ENCODE peak calls at places on chromosome 14, in five cellular contexts. L is DND-41, R is HepG2, U is IMR-90, E is GM12878. W is an unnamed sample.

GRCh38 chr14:36067428-36068187 is 108.9 kb downstream of the PTCSC3 start:
- DNase-seq in R (no peak), U (no peak), E (no peak), L (no peak), W (no peak)

GRCh38 chr14:54564071-54564798 is 2.7 kb upstream of the SAMD4A start:
- DNase-seq in L (no peak), E (no peak), R (peak), U (peak), W (no peak)

GRCh38 chr14:91858536-91859275 is 8.6 kb downstream of the TC2N start:
- DNase-seq in L (no peak), E (no peak), U (peak), R (peak), W (peak)

GRCh38 chr14:39034481-39035296 is 68.3 kb downstream of the SEC23A start:
- DNase-seq in R (peak), L (no peak), E (no peak), U (no peak), W (no peak)

GRCh38 chr14:104741108-104741802 is 11.7 kb upstream of the SIVA1 start:
- DNase-seq in U (no peak), R (no peak), L (no peak), E (no peak), W (no peak)

GRCh38 chr14:69350892-69351291 is 47.2 kb downstream of the ERH start:
- DNase-seq in U (no peak), E (no peak), L (no peak), R (no peak), W (peak)

GRCh38 chr14:96536807-96537206 is 34.6 kb downstream of the PAPOLA start:
- DNase-seq in L (no peak), U (no peak), R (no peak), E (no peak), W (no peak)

GRCh38 chr14:70416322-70416716 is 571 bp downstream of the SYNJ2BP start:
- DNase-seq in L (no peak), U (peak), E (no peak), R (no peak), W (no peak)

GRCh38 chr14:45610303-45610702 is 357.3 kb upstream of the MIS18BP1 start:
- DNase-seq in R (no peak), E (no peak), L (no peak), U (no peak), W (no peak)

GRCh38 chr14:101075801-101076413 is 172.4 kb upstream of the RTL1 start:
- DNase-seq in L (no peak), U (no peak), E (no peak), R (no peak), W (peak)

GRCh38 chr14:106317593-106317992 is 791.2 kb downstream of the TMEM121 start:
- DNase-seq in E (no peak), U (no peak), L (peak), R (no peak), W (no peak)

GRCh38 chr14:68244272-68244975 is 424.8 kb downstream of the RAD51B start:
- DNase-seq in E (no peak), L (no peak), U (no peak), R (no peak), W (no peak)

GRCh38 chr14:104599446-104599845 is 5.1 kb downstream of the TMEM179 start:
- DNase-seq in E (no peak), R (no peak), L (no peak), U (no peak), W (no peak)

GRCh38 chr14:34098045-34098984 is 147.4 kb upstream of the EGLN3 start:
- DNase-seq in R (peak), L (peak), E (peak), U (peak), W (peak)

DNA sequence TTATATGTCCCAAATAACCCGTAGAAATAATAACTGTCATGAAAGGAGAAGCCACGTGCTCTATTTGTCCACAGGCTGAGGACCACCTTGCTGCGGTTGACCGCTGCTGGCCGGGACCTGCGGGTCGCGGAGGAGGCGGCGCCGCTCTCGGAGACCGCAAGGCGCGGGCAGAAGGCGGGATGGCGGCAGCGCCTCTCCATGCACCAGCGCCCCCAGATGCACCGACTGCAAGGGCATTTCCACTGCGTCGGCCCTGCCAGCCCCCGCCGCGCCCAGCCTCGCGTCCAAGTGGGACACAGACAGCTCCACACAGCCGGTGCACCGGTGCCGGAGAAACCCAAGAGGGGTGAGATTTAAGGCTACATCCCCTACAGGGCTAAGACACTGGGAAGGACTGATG is 21.0 kb downstream of the RPGRIP1 start:
- DNase-seq in R (no peak), U (no peak), E (no peak), L (no peak), W (peak)
- H3K9ac ChIP-seq in R (peak), U (no peak), E (no peak), L (no peak), W (peak)

DNA sequence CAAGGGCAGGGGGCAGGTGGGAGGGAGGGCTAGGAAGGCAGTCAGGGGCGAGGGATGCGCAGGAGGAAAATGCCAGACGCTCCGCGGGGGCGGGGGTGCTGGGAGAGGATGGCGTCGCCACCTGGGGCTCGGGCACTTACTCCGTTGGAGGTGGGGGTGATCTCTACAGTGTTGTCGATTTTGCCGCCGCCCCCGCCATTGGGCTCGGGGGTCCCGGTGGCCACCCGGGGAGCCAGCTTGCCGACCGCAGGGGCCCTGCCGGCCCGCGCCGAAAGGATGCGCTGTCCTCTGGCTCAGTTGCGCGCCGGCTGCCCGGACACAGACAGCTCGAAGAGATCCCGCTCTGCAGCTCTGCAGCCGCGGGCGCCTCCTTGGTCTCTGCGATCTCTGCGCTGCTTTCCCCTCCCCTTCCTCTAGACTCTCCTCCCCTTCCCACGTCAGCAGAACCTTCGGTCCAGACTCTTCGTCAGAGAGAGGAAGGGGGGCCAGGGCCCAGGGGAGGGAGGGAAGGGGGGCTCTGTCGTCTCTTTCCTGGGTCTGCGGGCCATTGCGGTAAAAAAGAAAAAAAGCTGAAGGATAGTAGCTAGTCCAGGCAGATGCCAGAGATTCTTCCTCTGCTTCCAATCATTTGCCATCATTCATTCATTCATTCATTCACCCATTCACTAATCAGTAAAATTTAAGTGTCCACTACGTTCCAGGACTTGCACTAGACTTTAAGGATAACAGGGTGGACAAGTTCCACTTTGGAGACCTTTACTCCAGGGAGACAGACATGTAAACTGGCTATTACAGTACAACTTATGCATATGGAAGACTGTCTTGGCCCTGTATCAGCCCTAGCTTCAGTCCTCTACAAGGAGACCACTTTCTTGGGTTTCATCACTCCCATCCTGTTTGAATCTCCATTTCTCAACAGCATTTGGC is at the start of gene SLC22A17:
- DNase-seq in L (no peak), E (no peak), U (peak), R (peak), W (peak)
- TF ChIP-seq CTCF in L (no peak), E (no peak), U (peak), R (peak), W (no peak)

GRCh38 chr14:63248211-63248610 is 44.0 kb downstream of the RHOJ start:
- DNase-seq in L (no peak), U (peak), R (no peak), E (no peak), W (no peak)
- H3K9ac ChIP-seq in L (no peak), U (no peak), R (no peak), E (no peak), W (no peak)

DNA sequence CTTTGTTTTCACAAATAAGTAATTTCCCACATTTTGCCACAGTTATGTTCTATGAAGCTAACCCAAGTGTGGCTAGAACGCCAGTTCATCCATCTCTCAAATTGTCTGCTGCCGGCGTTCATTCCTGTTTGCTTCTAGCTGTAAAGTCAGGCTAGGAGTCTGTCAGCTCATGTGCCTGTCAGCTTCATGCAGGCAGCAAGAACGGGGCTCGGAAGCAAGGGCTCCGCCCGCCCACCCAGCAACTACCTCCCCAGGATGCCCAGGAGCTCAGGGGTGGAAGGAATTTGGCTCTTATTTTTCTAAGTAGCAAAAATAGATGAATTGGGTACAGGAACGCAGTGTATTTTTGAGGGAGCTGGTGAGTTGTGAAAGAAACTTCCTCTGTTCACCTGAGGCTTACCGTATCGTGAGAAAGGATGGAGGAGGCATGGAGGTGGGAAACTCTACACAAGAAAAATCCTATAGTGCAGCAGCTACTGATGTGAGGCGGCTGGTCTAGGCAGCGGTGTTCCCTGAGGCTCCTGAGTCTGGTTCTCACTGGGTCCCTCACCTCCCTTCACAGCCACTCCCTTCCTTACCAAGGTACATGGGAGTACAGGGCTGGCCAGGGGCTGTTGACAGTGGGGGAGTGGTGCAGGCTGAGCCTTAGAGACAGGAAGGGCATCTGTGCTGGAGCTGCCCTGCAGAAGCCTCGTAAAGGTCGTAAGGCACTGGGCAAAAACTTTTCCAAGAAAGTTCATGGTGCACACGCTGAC is 54.5 kb upstream of the AMN start:
- DNase-seq in L (no peak), U (no peak), E (no peak), R (no peak), W (no peak)
- TF ChIP-seq CTCF in L (no peak), U (no peak), E (no peak), R (no peak), W (no peak)

GRCh38 chr14:58730793-58731464 is 93.2 kb downstream of the DACT1 start:
- DNase-seq in L (no peak), R (no peak), E (no peak), U (no peak), W (no peak)

GRCh38 chr14:58732387-58732786 is 94.6 kb downstream of the DACT1 start:
- DNase-seq in U (no peak), E (no peak), L (no peak), R (no peak), W (no peak)

GRCh38 chr14:58733451-58734208 is 95.9 kb downstream of the DACT1 start:
- DNase-seq in R (no peak), U (no peak), E (peak), L (no peak), W (no peak)

GRCh38 chr14:58736606-58737005 is 98.8 kb downstream of the DACT1 start:
- DNase-seq in U (no peak), E (no peak), R (no peak), L (no peak), W (no peak)

DNA sequence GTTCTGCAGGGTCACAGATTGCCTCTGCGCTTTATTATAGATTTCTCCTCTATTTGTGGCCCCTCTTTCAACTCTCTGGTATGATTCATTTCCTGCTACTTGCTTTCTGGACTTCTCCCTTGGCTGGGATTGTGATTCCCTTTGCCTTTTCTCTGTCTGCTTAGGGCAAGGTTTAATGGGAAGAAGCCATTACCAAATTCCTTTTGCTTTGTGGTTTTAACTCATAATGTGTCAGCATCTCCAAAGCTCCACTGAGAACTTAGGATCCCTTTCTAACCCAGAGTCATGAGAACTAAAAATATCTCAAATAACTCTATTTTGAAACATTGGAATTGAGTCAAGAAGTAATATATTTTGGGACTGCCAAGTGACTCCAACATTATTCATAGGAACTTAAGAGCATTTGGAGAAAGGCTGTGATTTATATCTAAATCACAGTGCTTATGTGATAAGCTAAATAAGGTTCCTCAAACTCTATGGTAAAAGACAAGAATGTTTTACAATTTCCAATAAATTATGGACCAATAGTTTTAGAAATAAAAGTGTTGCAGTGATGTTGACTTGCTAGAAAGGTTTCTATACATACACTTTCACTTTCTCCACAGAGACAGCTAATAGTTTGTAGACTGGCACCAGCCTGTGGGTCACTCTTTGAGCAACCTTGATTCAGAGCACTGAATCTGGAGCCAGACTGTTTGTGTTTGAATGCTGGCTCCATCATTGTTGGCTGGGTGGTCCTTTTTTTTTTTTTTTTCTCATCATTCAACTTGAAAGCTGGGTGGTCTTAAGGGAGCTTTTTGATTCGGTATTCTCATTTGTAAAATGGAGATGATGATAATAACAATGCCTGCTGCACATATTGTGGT is 93.9 kb downstream of the DACT1 start:
- DNase-seq in L (no peak), R (no peak), U (peak), E (no peak), W (no peak)
- H3K9ac ChIP-seq in L (no peak), R (no peak), U (no peak), E (no peak), W (no peak)

W was measured in endodermal cell.